ENCODE peak calls at places on chromosomes 12 and 14, in eight cellular contexts. M is endothelial cell of umbilical vein, S is heart right ventricle, X is HAP-1, O is heart left ventricle, Q is HepG2, Z is fibroblast of mammary gland, G is fibroblast of pulmonary artery. U is an unnamed sample.

GRCh38 chr14:63727736-63728728 is at the start of gene SGPP1:
- DNase-seq in M (peak; percentile 71), S (peak; percentile 77), X (peak; percentile 87), O (peak; percentile 89), Q (peak; percentile 65), Z (peak; percentile 75), G (peak; percentile 62), U (peak; percentile 58)

GRCh38 chr14:35594616-35595015 is 60.7 kb downstream of the INSM2 start:
- DNase-seq in M (peak; percentile 62), S (no peak), X (no peak), O (no peak), Q (no peak), Z (no peak), G (peak; percentile 30), U (no peak)

GRCh38 chr12:59055204-59055839 is 135.0 kb upstream of the LRIG3 start:
- DNase-seq in M (peak; percentile 90), S (no peak), X (no peak), O (no peak), Q (no peak), Z (peak; percentile 79), G (peak; percentile 76), U (no peak)

GRCh38 chr12:108553799-108554198 is 7.2 kb downstream of the SART3 start:
- DNase-seq in M (no peak), S (no peak), X (no peak), O (no peak), Q (no peak), Z (no peak), G (no peak), U (no peak)

GRCh38 chr12:127928615-127929014 is 338.4 kb upstream of the TMEM132C start:
- DNase-seq in M (no peak), S (no peak), X (no peak), O (no peak), Q (no peak), Z (peak; percentile 3), G (peak; percentile 16), U (no peak)

GRCh38 chr12:24135158-24135850 is 185.8 kb upstream of the SOX5 start:
- DNase-seq in M (no peak), S (no peak), X (no peak), O (no peak), Q (no peak), Z (no peak), G (no peak), U (no peak)

GRCh38 chr12:94053676-94054075 is 94.7 kb upstream of the PLXNC1 start:
- DNase-seq in M (no peak), S (no peak), X (no peak), O (no peak), Q (no peak), Z (no peak), G (no peak), U (no peak)

GRCh38 chr14:106845286-106846087 is 1319.1 kb downstream of the TMEM121 start:
- DNase-seq in M (no peak), S (no peak), X (peak; percentile 9), O (no peak), Q (peak; percentile 97), Z (no peak), G (no peak), U (peak; percentile 80)

GRCh38 chr12:16352481-16352880 is 5.0 kb downstream of the MGST1 start:
- DNase-seq in M (no peak), S (no peak), X (no peak), O (no peak), Q (no peak), Z (peak; percentile 44), G (peak; percentile 81), U (no peak)

GRCh38 chr12:57765003-57765697 is 1.7 kb downstream of the CYP27B1 start:
- DNase-seq in M (peak; percentile 44), S (no peak), X (peak; percentile 71), O (no peak), Q (peak; percentile 40), Z (no peak), G (peak; percentile 30), U (no peak)

GRCh38 chr14:54730156-54730961 is 163.4 kb downstream of the SAMD4A start:
- DNase-seq in M (no peak), S (no peak), X (no peak), O (no peak), Q (no peak), Z (peak; percentile 98), G (peak; percentile 50), U (no peak)

GRCh38 chr14:103830511-103831270 is 16.7 kb downstream of the PPP1R13B start:
- DNase-seq in M (no peak), S (no peak), X (no peak), O (no peak), Q (no peak), Z (no peak), G (no peak), U (no peak)

GRCh38 chr12:118103601-118104382 is at the start of gene VSIG10:
- DNase-seq in M (peak; percentile 74), S (peak; percentile 71), X (peak; percentile 86), O (peak; percentile 82), Q (peak; percentile 71), Z (peak; percentile 51), G (peak; percentile 62), U (peak; percentile 29)

GRCh38 chr14:38948171-38948570 is 154.9 kb downstream of the SEC23A start:
- DNase-seq in M (no peak), S (no peak), X (no peak), O (no peak), Q (no peak), Z (peak; percentile 23), G (peak; percentile 49), U (no peak)

GRCh38 chr12:56086608-56087007 is 6.6 kb downstream of the ERBB3 start:
- DNase-seq in M (no peak), S (no peak), X (no peak), O (no peak), Q (no peak), Z (no peak), G (no peak), U (no peak)

DNA sequence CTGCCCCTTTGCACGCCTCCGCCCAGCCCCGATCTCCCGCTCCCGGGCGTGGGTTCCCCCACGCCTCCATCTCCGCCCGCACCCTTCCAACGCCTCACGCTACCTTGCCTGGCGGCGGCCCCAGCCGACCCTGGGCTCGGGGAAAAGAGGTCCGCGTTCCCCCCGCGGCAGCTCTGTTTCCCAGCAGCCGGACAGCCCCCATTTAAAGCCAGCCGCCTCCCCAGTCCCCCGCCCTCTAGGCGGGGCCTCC is at the start of gene PRIMA1:
- DNase-seq in M (no peak), S (no peak), X (peak; percentile 84), O (no peak), Q (no peak), Z (no peak), G (no peak), U (no peak)
- H3K4me3 ChIP-seq in M (no peak within 1 kb of the TSS), S (peak within 1 kb of the TSS; percentile 56), X (peak within 1 kb of the TSS; percentile 48), O (peak within 1 kb of the TSS; percentile 68), Q (peak within 1 kb of the TSS; percentile 56), Z (no peak within 1 kb of the TSS), G (no peak within 1 kb of the TSS), U (no peak within 1 kb of the TSS)

GRCh38 chr14:71563754-71564153 is 368.5 kb upstream of the RGS6 start:
- DNase-seq in M (no peak), S (no peak), X (no peak), O (no peak), Q (no peak), Z (no peak), G (no peak), U (no peak)
- H3K4me3 ChIP-seq in M (no peak overlapping the region), S (no peak overlapping the region), X (no peak overlapping the region), O (no peak overlapping the region), Q (no peak overlapping the region), Z (no peak overlapping the region), G (no peak overlapping the region), U (no peak overlapping the region)

GRCh38 chr12:6372403-6373003 is 2.9 kb downstream of the SCNN1A start:
- DNase-seq in M (peak; percentile 58), S (no peak), X (peak; percentile 36), O (no peak), Q (peak; percentile 91), Z (peak; percentile 88), G (peak; percentile 82), U (peak; percentile 62)

GRCh38 chr12:6369916-6370575 is 5.3 kb downstream of the SCNN1A start:
- DNase-seq in M (no peak), S (no peak), X (no peak), O (peak; percentile 4), Q (no peak), Z (peak; percentile 68), G (no peak), U (no peak)

GRCh38 chr12:6368906-6369525 is 6.3 kb downstream of the SCNN1A start:
- DNase-seq in M (no peak), S (no peak), X (no peak), O (peak; percentile 8), Q (no peak), Z (no peak), G (no peak), U (no peak)

GRCh38 chr12:6370994-6371754 is 4.2 kb downstream of the SCNN1A start:
- DNase-seq in M (peak; percentile 33), S (no peak), X (peak; percentile 64), O (no peak), Q (peak; percentile 97), Z (peak; percentile 77), G (peak; percentile 45), U (no peak)

DNA sequence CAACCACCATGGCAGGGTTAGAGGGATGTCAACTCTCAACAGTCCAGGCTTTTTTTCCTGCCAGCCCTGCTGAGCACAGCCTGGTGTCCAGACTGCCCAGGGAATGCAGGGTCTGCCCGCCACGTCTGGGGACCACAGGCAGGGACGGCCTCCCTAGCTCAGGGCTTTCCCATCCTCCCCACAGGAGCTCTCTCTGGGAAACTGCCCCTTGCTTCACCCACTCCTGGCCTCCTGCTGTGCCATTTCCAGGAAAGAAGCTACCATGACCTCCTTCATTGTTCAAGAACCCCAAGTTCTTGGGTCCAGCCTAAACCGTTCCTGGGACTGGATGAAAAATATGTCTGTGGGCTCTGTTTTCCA is 4.8 kb downstream of the SCNN1A start:
- DNase-seq in M (no peak), S (no peak), X (no peak), O (peak; percentile 13), Q (no peak), Z (no peak), G (no peak), U (no peak)
- H3K4me3 ChIP-seq in M (no peak overlapping the region), S (no peak overlapping the region), X (no peak overlapping the region), O (no peak overlapping the region), Q (no peak overlapping the region), Z (no peak overlapping the region), G (no peak overlapping the region), U (no peak overlapping the region)

GRCh38 chr12:113005759-113006158 is 27.4 kb downstream of the OAS2 start:
- DNase-seq in M (no peak), S (no peak), X (no peak), O (no peak), Q (no peak), Z (peak; percentile 8), G (peak; percentile 17), U (no peak)

GRCh38 chr12:113003631-113004030 is 25.3 kb downstream of the OAS2 start:
- DNase-seq in M (no peak), S (no peak), X (no peak), O (no peak), Q (no peak), Z (no peak), G (no peak), U (no peak)

GRCh38 chr12:113002676-113003075 is 24.4 kb downstream of the OAS2 start:
- DNase-seq in M (no peak), S (no peak), X (no peak), O (no peak), Q (no peak), Z (no peak), G (no peak), U (no peak)

GRCh38 chr12:113007166-113007565 is 28.8 kb downstream of the OAS2 start:
- DNase-seq in M (peak; percentile 60), S (no peak), X (no peak), O (no peak), Q (peak; percentile 41), Z (peak; percentile 17), G (peak; percentile 60), U (no peak)

GRCh38 chr12:113006641-113007040 is 28.3 kb downstream of the OAS2 start:
- DNase-seq in M (no peak), S (no peak), X (no peak), O (no peak), Q (no peak), Z (no peak), G (no peak), U (no peak)
- H3K4me3 ChIP-seq in M (no peak overlapping the region), S (no peak overlapping the region), X (no peak overlapping the region), O (no peak overlapping the region), Q (no peak overlapping the region), Z (no peak overlapping the region), G (no peak overlapping the region), U (no peak overlapping the region)

U was measured in Jurkat, Clone E6-1.